ENCODE peak calls at places on chromosomes 6 and 20, in six cellular contexts. L is astrocyte of the spinal cord, K is fibroblast of mammary gland, D is upper lobe of right lung, J is body of pancreas, F is neural progenitor cell. H is an unnamed sample.

GRCh38 chr20:50110141-50111047 is 2.6 kb downstream of the UBE2V1 start:
- DNase-seq in L (peak; percentile 51), K (peak; percentile 33), D (no peak), J (peak; percentile 84), F (no peak), H (no peak)

GRCh38 chr6:139242457-139243240 is 49.1 kb downstream of the TXLNB start:
- DNase-seq in L (no peak), K (peak; percentile 19), D (no peak), J (no peak), F (no peak), H (no peak)

GRCh38 chr6:4756247-4756646 is 20.0 kb upstream of the CDYL start:
- DNase-seq in L (no peak), K (no peak), D (no peak), J (no peak), F (no peak), H (no peak)

GRCh38 chr6:49564552-49564951 is 14.1 kb downstream of the C6orf141 start:
- DNase-seq in L (no peak), K (no peak), D (no peak), J (no peak), F (no peak), H (no peak)

GRCh38 chr20:16588241-16588640 is 15.0 kb upstream of the KIF16B start:
- DNase-seq in L (no peak), K (no peak), D (no peak), J (no peak), F (no peak), H (no peak)

GRCh38 chr6:33602180-33602579 is 18.9 kb upstream of the ITPR3 start:
- DNase-seq in L (no peak), K (no peak), D (no peak), J (no peak), F (no peak), H (no peak)

GRCh38 chr6:131970460-131970859 is 19.3 kb upstream of the CCN2 start:
- DNase-seq in L (no peak), K (no peak), D (no peak), J (no peak), F (no peak), H (no peak)

GRCh38 chr6:168734523-168734922 is 293.5 kb downstream of the SMOC2 start:
- DNase-seq in L (no peak), K (no peak), D (no peak), J (no peak), F (no peak), H (no peak)

GRCh38 chr6:73579389-73579788 is 58.6 kb upstream of the EEF1A1 start:
- DNase-seq in L (no peak), K (no peak), D (no peak), J (no peak), F (no peak), H (no peak)

GRCh38 chr20:25023316-25023715 is 30.8 kb upstream of the APMAP start:
- DNase-seq in L (no peak), K (no peak), D (peak; percentile 39), J (peak; percentile 8), F (no peak), H (no peak)

GRCh38 chr6:2579789-2580570 is 170.7 kb downstream of the MYLK4 start:
- DNase-seq in L (no peak), K (peak; percentile 33), D (no peak), J (no peak), F (no peak), H (no peak)

GRCh38 chr6:107275330-107275865 is 160.1 kb upstream of the BEND3 start:
- DNase-seq in L (no peak), K (peak; percentile 25), D (no peak), J (peak; percentile 56), F (no peak), H (no peak)

GRCh38 chr20:11676618-11677289 is 240.9 kb upstream of the BTBD3 start:
- DNase-seq in L (peak; percentile 34), K (peak; percentile 62), D (no peak), J (peak; percentile 67), F (peak; percentile 78), H (peak; percentile 78)

GRCh38 chr20:1537731-1538058 is 19.8 kb downstream of the SIRPD start:
- DNase-seq in L (no peak), K (no peak), D (peak; percentile 72), J (no peak), F (no peak), H (no peak)

GRCh38 chr6:82072113-82072512 is 175.4 kb downstream of the IBTK start:
- DNase-seq in L (peak; percentile 29), K (no peak), D (no peak), J (no peak), F (no peak), H (peak; percentile 66)

DNA sequence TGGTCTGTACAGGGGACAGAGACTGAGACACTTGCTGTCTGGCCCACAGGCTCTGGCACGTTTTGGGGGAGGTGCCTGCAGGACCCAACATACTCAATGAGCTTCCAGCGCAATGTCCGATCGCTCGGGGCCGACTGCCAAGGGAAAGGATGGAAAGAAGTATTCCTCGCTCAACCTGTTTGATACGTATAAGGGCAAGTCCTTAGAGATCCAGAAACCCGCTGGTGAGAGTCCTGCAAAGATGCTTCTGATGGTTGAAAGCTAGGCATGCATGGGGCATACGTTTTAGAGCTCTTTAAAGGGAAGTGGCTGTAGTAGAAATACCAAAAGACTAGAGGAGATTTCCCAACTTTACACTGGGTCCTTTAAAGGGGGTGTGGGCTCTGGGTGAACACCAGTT is 2.2 kb downstream of the PRRC2A start:
- DNase-seq in L (no peak), K (no peak), D (peak; percentile 73), J (peak; percentile 47), F (no peak), H (no peak)
- H3K4me3 ChIP-seq in L (peak overlapping the region; percentile 61), K (peak overlapping the region; percentile 97), D (no peak overlapping the region), J (no peak overlapping the region), F (peak overlapping the region; percentile 89), H (peak overlapping the region; percentile 75)

DNA sequence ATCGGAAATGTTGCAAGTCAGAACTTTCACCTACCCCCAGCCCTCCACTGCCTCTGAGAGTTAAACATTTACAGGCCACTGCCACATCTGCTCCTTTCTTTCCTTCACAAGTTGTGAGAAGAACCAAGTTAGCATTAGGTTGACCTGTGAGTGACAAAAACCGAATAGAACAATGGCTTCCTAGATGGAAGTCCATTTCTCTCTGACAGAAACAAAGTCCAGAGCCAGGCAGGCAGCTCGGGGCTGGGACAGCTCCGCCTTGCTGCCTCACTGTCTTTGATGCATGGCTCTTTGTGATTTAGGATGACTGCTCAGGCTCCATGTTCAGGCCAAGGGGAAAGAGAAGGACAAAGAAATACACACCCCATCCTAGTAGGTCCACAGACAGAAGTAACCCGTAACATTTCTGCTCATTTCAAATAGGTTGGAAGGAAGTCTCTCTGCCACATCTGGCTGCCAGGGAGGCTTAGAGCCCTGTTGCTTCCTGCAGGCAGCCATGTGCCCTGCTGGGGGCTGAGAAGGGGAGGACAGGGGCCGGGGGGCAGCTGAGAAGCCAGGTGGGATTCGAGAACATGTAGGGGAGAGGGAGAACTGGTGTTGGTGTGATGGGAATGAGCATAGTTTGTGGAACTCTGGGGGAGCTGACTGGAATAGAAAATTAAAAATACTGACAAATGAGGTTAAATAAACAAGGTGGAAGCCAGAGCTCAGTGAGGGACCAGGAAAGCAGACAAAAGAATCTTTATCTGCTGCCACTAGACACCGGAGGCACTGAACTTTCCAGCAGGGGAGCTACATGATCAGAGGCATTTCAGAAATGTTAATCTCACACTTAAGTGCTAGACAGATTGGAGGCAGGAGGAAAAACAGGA is 19.5 kb upstream of the IER3 start:
- DNase-seq in L (peak; percentile 84), K (no peak), D (no peak), J (peak; percentile 65), F (peak; percentile 72), H (peak; percentile 39)
- TF ChIP-seq CTCF in L (no peak), K (no peak), D (no peak), J (peak; percentile 11), F (no peak), H (no peak)

GRCh38 chr6:26331809-26332226 is 33.2 kb upstream of the BTN3A2 start:
- DNase-seq in L (no peak), K (no peak), D (no peak), J (no peak), F (no peak), H (peak; percentile 32)

GRCh38 chr6:26332408-26332807 is 32.6 kb upstream of the BTN3A2 start:
- DNase-seq in L (no peak), K (no peak), D (no peak), J (no peak), F (no peak), H (no peak)

GRCh38 chr6:26329763-26330511 is 35.1 kb upstream of the BTN3A2 start:
- DNase-seq in L (peak; percentile 63), K (peak; percentile 69), D (no peak), J (no peak), F (peak; percentile 75), H (peak; percentile 53)

GRCh38 chr6:26332843-26333242 is 32.2 kb upstream of the BTN3A2 start:
- DNase-seq in L (no peak), K (no peak), D (no peak), J (no peak), F (no peak), H (no peak)

DNA sequence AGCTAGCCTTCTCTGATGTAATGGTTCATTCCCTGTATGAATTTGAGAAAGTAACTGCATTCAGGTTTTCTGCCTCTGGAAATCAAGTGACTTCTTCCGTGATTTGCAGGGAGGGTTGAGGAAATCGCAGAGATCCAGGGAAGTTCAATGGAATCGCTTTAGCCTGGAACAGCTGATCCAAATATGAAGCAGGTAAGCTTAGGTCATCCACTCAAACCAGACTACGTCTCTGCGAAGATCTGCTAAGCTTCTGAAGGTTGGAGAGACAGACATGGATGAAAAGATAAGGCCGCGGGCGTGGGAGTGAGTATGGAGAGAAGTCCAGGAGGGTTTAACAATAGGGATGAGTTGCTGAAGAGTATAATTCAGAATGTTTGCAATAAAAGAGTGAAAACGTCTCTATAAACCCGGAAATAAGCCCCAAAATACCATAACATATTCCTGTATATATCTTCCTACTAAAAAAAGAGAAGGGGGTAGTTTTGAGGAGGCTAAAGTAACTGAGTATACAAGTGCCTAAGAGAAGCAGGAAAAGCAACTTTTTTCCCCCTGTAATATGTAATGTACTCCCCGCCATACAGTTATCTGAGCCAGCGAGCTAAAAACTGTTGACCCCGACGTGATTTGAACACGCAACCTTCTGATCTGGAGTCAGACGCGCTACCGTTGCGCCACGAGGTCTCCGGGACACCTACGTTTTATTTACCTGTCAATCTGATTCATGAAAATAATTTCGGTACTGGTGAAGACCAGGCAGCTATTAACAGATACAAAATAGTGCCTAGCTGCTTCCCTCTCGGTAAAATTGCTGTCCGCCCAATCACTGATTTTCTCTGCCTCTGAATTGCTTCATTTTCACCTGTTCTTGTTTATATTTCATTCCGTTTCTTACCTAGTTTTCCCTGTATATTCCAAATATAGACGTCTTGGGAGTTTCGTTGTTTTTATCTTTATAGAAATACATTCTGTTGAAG is 33.9 kb upstream of the BTN3A2 start:
- DNase-seq in L (peak; percentile 52), K (peak; percentile 66), D (no peak), J (no peak), F (no peak), H (peak; percentile 73)
- H3K4me3 ChIP-seq in L (peak overlapping the region; percentile 70), K (peak overlapping the region; percentile 72), D (no peak overlapping the region), J (no peak overlapping the region), F (peak overlapping the region; percentile 82), H (peak overlapping the region; percentile 56)

DNA sequence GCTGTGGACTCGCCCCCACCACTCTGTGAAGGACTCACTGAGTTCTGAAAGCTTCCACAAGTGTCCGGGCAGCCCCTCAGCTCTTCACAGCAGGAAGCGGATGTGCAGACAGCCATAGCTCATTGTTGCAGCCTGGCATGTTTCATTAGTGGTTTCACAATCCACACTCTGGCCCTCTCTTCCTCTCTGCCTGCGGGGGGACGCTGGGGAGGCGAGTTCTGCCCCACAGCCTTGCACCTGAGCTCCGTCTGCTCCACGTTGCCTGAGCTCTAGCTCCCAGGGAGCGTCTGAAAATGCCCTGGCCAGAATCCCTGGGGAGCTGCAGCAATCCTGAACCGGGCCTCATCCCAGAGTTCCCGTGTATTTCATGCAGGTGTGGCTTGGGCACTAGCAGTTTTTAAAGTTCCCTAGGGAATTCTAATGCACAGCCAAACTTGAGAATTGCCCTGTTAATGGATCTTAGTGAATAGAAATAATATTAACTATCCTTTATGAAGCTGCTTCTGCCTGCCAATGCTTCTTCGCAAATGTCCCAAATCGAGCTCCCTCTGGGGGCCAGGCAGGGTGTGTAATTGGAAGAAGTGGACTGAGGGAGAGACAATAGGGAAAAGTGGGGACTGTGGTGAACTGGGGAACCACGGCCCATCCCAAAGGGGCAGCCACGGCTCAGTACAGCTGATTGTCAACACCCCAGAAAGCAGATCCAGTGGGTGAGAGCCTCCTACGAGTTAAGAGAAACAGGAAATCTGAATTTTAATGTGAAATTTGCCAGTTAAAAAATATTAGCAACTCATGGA is 51.5 kb downstream of the CTCFL start:
- DNase-seq in L (peak; percentile 14), K (no peak), D (peak; percentile 76), J (no peak), F (no peak), H (peak; percentile 16)
- TF ChIP-seq CTCF in L (peak; percentile 11), K (peak; percentile 5), D (no peak), J (no peak), F (no peak), H (no peak)